ENCODE peak calls at places on chromosome 2, in seven cellular contexts. One of them, this sample, is unnamed.

GRCh38 chr2:168697668-168698121 is 104.7 kb upstream of the NOSTRIN start:
- DNase-seq in 8988T: no peak
- DNase-seq in stimulated activated CD4-positive, alpha-beta T cell treated with anti-CD3 and anti-CD28 coated beads, Interleukin-15, amount 100 ng/mL, for 24 hours: no peak
- DNase-seq in GM23338: no peak
- DNase-seq in AG20443: no peak
- DNase-seq in heart left ventricle: no peak
- DNase-seq in stimulated activated CD8-positive, alpha-beta memory T cell treated with anti-CD3 and anti-CD28 coated beads, Interleukin-15, amount 100 ng/mL, for 24 hours: no peak
- DNase-seq in this sample: no peak

GRCh38 chr2:205694256-205694655 is 12.0 kb downstream of the NRP2 start:
- DNase-seq in 8988T: no peak
- DNase-seq in stimulated activated CD4-positive, alpha-beta T cell treated with anti-CD3 and anti-CD28 coated beads, Interleukin-15, amount 100 ng/mL, for 24 hours: no peak
- DNase-seq in GM23338: no peak
- DNase-seq in AG20443: no peak
- DNase-seq in heart left ventricle: no peak
- DNase-seq in stimulated activated CD8-positive, alpha-beta memory T cell treated with anti-CD3 and anti-CD28 coated beads, Interleukin-15, amount 100 ng/mL, for 24 hours: no peak
- DNase-seq in this sample: no peak

GRCh38 chr2:219010873-219011272 is 17.7 kb upstream of the CRYBA2 start:
- DNase-seq in 8988T: no peak
- DNase-seq in stimulated activated CD4-positive, alpha-beta T cell treated with anti-CD3 and anti-CD28 coated beads, Interleukin-15, amount 100 ng/mL, for 24 hours: no peak
- DNase-seq in GM23338: no peak
- DNase-seq in AG20443: no peak
- DNase-seq in heart left ventricle: no peak
- DNase-seq in stimulated activated CD8-positive, alpha-beta memory T cell treated with anti-CD3 and anti-CD28 coated beads, Interleukin-15, amount 100 ng/mL, for 24 hours: no peak
- DNase-seq in this sample: no peak

GRCh38 chr2:194054262-194054767 is 1602.7 kb upstream of the SLC39A10 start:
- DNase-seq in 8988T: no peak
- DNase-seq in stimulated activated CD4-positive, alpha-beta T cell treated with anti-CD3 and anti-CD28 coated beads, Interleukin-15, amount 100 ng/mL, for 24 hours: no peak
- DNase-seq in GM23338: no peak
- DNase-seq in AG20443: no peak
- DNase-seq in heart left ventricle: no peak
- DNase-seq in stimulated activated CD8-positive, alpha-beta memory T cell treated with anti-CD3 and anti-CD28 coated beads, Interleukin-15, amount 100 ng/mL, for 24 hours: no peak
- DNase-seq in this sample: no peak

GRCh38 chr2:180077295-180077906 is 70.3 kb upstream of the CWC22 start:
- DNase-seq in 8988T: no peak
- DNase-seq in stimulated activated CD4-positive, alpha-beta T cell treated with anti-CD3 and anti-CD28 coated beads, Interleukin-15, amount 100 ng/mL, for 24 hours: no peak
- DNase-seq in GM23338: peak
- DNase-seq in AG20443: peak
- DNase-seq in heart left ventricle: no peak
- DNase-seq in stimulated activated CD8-positive, alpha-beta memory T cell treated with anti-CD3 and anti-CD28 coated beads, Interleukin-15, amount 100 ng/mL, for 24 hours: no peak
- DNase-seq in this sample: no peak

GRCh38 chr2:195333869-195334268 is 323.2 kb upstream of the SLC39A10 start:
- DNase-seq in 8988T: no peak
- DNase-seq in stimulated activated CD4-positive, alpha-beta T cell treated with anti-CD3 and anti-CD28 coated beads, Interleukin-15, amount 100 ng/mL, for 24 hours: no peak
- DNase-seq in GM23338: no peak
- DNase-seq in AG20443: no peak
- DNase-seq in heart left ventricle: no peak
- DNase-seq in stimulated activated CD8-positive, alpha-beta memory T cell treated with anti-CD3 and anti-CD28 coated beads, Interleukin-15, amount 100 ng/mL, for 24 hours: no peak
- DNase-seq in this sample: no peak

GRCh38 chr2:128639693-128640092 is 321.0 kb upstream of the HS6ST1 start:
- DNase-seq in 8988T: no peak
- DNase-seq in stimulated activated CD4-positive, alpha-beta T cell treated with anti-CD3 and anti-CD28 coated beads, Interleukin-15, amount 100 ng/mL, for 24 hours: no peak
- DNase-seq in GM23338: no peak
- DNase-seq in AG20443: no peak
- DNase-seq in heart left ventricle: peak
- DNase-seq in stimulated activated CD8-positive, alpha-beta memory T cell treated with anti-CD3 and anti-CD28 coated beads, Interleukin-15, amount 100 ng/mL, for 24 hours: no peak
- DNase-seq in this sample: no peak

GRCh38 chr2:236663267-236663666 is 93.6 kb downstream of the ACKR3 start:
- DNase-seq in 8988T: no peak
- DNase-seq in stimulated activated CD4-positive, alpha-beta T cell treated with anti-CD3 and anti-CD28 coated beads, Interleukin-15, amount 100 ng/mL, for 24 hours: no peak
- DNase-seq in GM23338: no peak
- DNase-seq in AG20443: peak
- DNase-seq in heart left ventricle: peak
- DNase-seq in stimulated activated CD8-positive, alpha-beta memory T cell treated with anti-CD3 and anti-CD28 coated beads, Interleukin-15, amount 100 ng/mL, for 24 hours: no peak
- DNase-seq in this sample: peak

GRCh38 chr2:104872866-104873688 is 19.2 kb downstream of the POU3F3 start:
- DNase-seq in 8988T: peak
- DNase-seq in stimulated activated CD4-positive, alpha-beta T cell treated with anti-CD3 and anti-CD28 coated beads, Interleukin-15, amount 100 ng/mL, for 24 hours: peak
- DNase-seq in GM23338: peak
- DNase-seq in AG20443: peak
- DNase-seq in heart left ventricle: no peak
- DNase-seq in stimulated activated CD8-positive, alpha-beta memory T cell treated with anti-CD3 and anti-CD28 coated beads, Interleukin-15, amount 100 ng/mL, for 24 hours: no peak
- DNase-seq in this sample: peak

GRCh38 chr2:231057590-231057989 is 923 bp downstream of the PSMD1 start:
- DNase-seq in 8988T: no peak
- DNase-seq in stimulated activated CD4-positive, alpha-beta T cell treated with anti-CD3 and anti-CD28 coated beads, Interleukin-15, amount 100 ng/mL, for 24 hours: no peak
- DNase-seq in GM23338: no peak
- DNase-seq in AG20443: no peak
- DNase-seq in heart left ventricle: no peak
- DNase-seq in stimulated activated CD8-positive, alpha-beta memory T cell treated with anti-CD3 and anti-CD28 coated beads, Interleukin-15, amount 100 ng/mL, for 24 hours: no peak
- DNase-seq in this sample: no peak

GRCh38 chr2:170713280-170714155 is 1.6 kb upstream of the SP5 start:
- DNase-seq in 8988T: no peak
- DNase-seq in stimulated activated CD4-positive, alpha-beta T cell treated with anti-CD3 and anti-CD28 coated beads, Interleukin-15, amount 100 ng/mL, for 24 hours: peak
- DNase-seq in GM23338: peak
- DNase-seq in AG20443: no peak
- DNase-seq in heart left ventricle: no peak
- DNase-seq in stimulated activated CD8-positive, alpha-beta memory T cell treated with anti-CD3 and anti-CD28 coated beads, Interleukin-15, amount 100 ng/mL, for 24 hours: no peak
- DNase-seq in this sample: no peak

GRCh38 chr2:158816797-158817196 is 21.7 kb downstream of the DAPL1 start:
- DNase-seq in 8988T: no peak
- DNase-seq in stimulated activated CD4-positive, alpha-beta T cell treated with anti-CD3 and anti-CD28 coated beads, Interleukin-15, amount 100 ng/mL, for 24 hours: no peak
- DNase-seq in GM23338: no peak
- DNase-seq in AG20443: no peak
- DNase-seq in heart left ventricle: no peak
- DNase-seq in stimulated activated CD8-positive, alpha-beta memory T cell treated with anti-CD3 and anti-CD28 coated beads, Interleukin-15, amount 100 ng/mL, for 24 hours: no peak
- DNase-seq in this sample: no peak

GRCh38 chr2:16718551-16719404 is 53.1 kb upstream of the CYRIA start:
- DNase-seq in 8988T: no peak
- DNase-seq in stimulated activated CD4-positive, alpha-beta T cell treated with anti-CD3 and anti-CD28 coated beads, Interleukin-15, amount 100 ng/mL, for 24 hours: no peak
- DNase-seq in GM23338: no peak
- DNase-seq in AG20443: no peak
- DNase-seq in heart left ventricle: no peak
- DNase-seq in stimulated activated CD8-positive, alpha-beta memory T cell treated with anti-CD3 and anti-CD28 coated beads, Interleukin-15, amount 100 ng/mL, for 24 hours: no peak
- DNase-seq in this sample: no peak

GRCh38 chr2:207283356-207283755 is 117.6 kb upstream of the KLF7 start:
- DNase-seq in 8988T: no peak
- DNase-seq in stimulated activated CD4-positive, alpha-beta T cell treated with anti-CD3 and anti-CD28 coated beads, Interleukin-15, amount 100 ng/mL, for 24 hours: peak
- DNase-seq in GM23338: no peak
- DNase-seq in AG20443: no peak
- DNase-seq in heart left ventricle: peak
- DNase-seq in stimulated activated CD8-positive, alpha-beta memory T cell treated with anti-CD3 and anti-CD28 coated beads, Interleukin-15, amount 100 ng/mL, for 24 hours: no peak
- DNase-seq in this sample: no peak

GRCh38 chr2:218075975-218076811 is 7.1 kb downstream of the RUFY4 start:
- DNase-seq in 8988T: no peak
- DNase-seq in stimulated activated CD4-positive, alpha-beta T cell treated with anti-CD3 and anti-CD28 coated beads, Interleukin-15, amount 100 ng/mL, for 24 hours: no peak
- DNase-seq in GM23338: peak
- DNase-seq in AG20443: no peak
- DNase-seq in heart left ventricle: no peak
- DNase-seq in stimulated activated CD8-positive, alpha-beta memory T cell treated with anti-CD3 and anti-CD28 coated beads, Interleukin-15, amount 100 ng/mL, for 24 hours: no peak
- DNase-seq in this sample: no peak

GRCh38 chr2:230019742-230020141 is 49.0 kb downstream of the SLC16A14 start:
- DNase-seq in 8988T: no peak
- DNase-seq in stimulated activated CD4-positive, alpha-beta T cell treated with anti-CD3 and anti-CD28 coated beads, Interleukin-15, amount 100 ng/mL, for 24 hours: no peak
- DNase-seq in GM23338: no peak
- DNase-seq in AG20443: no peak
- DNase-seq in heart left ventricle: no peak
- DNase-seq in stimulated activated CD8-positive, alpha-beta memory T cell treated with anti-CD3 and anti-CD28 coated beads, Interleukin-15, amount 100 ng/mL, for 24 hours: no peak
- DNase-seq in this sample: no peak

GRCh38 chr2:106139575-106139935 is 54.5 kb downstream of the UXS1 start:
- DNase-seq in 8988T: no peak
- DNase-seq in stimulated activated CD4-positive, alpha-beta T cell treated with anti-CD3 and anti-CD28 coated beads, Interleukin-15, amount 100 ng/mL, for 24 hours: no peak
- DNase-seq in GM23338: no peak
- DNase-seq in AG20443: no peak
- DNase-seq in heart left ventricle: no peak
- DNase-seq in stimulated activated CD8-positive, alpha-beta memory T cell treated with anti-CD3 and anti-CD28 coated beads, Interleukin-15, amount 100 ng/mL, for 24 hours: no peak
- DNase-seq in this sample: no peak

GRCh38 chr2:119028327-119029174 is 86.6 kb downstream of the MARCO start:
- DNase-seq in 8988T: peak
- DNase-seq in stimulated activated CD4-positive, alpha-beta T cell treated with anti-CD3 and anti-CD28 coated beads, Interleukin-15, amount 100 ng/mL, for 24 hours: peak
- DNase-seq in GM23338: peak
- DNase-seq in AG20443: peak
- DNase-seq in heart left ventricle: no peak
- DNase-seq in stimulated activated CD8-positive, alpha-beta memory T cell treated with anti-CD3 and anti-CD28 coated beads, Interleukin-15, amount 100 ng/mL, for 24 hours: no peak
- DNase-seq in this sample: no peak

GRCh38 chr2:211055438-211055837 is 499.0 kb downstream of the CPS1 start:
- DNase-seq in 8988T: no peak
- DNase-seq in stimulated activated CD4-positive, alpha-beta T cell treated with anti-CD3 and anti-CD28 coated beads, Interleukin-15, amount 100 ng/mL, for 24 hours: no peak
- DNase-seq in GM23338: peak
- DNase-seq in AG20443: no peak
- DNase-seq in heart left ventricle: no peak
- DNase-seq in stimulated activated CD8-positive, alpha-beta memory T cell treated with anti-CD3 and anti-CD28 coated beads, Interleukin-15, amount 100 ng/mL, for 24 hours: no peak
- DNase-seq in this sample: no peak

GRCh38 chr2:241539616-241540374 is 18.8 kb upstream of the BOK start:
- DNase-seq in 8988T: no peak
- DNase-seq in stimulated activated CD4-positive, alpha-beta T cell treated with anti-CD3 and anti-CD28 coated beads, Interleukin-15, amount 100 ng/mL, for 24 hours: no peak
- DNase-seq in GM23338: no peak
- DNase-seq in AG20443: peak
- DNase-seq in heart left ventricle: no peak
- DNase-seq in stimulated activated CD8-positive, alpha-beta memory T cell treated with anti-CD3 and anti-CD28 coated beads, Interleukin-15, amount 100 ng/mL, for 24 hours: no peak
- DNase-seq in this sample: no peak

GRCh38 chr2:240013343-240013742 is 11.8 kb downstream of the NDUFA10 start:
- DNase-seq in 8988T: no peak
- DNase-seq in stimulated activated CD4-positive, alpha-beta T cell treated with anti-CD3 and anti-CD28 coated beads, Interleukin-15, amount 100 ng/mL, for 24 hours: no peak
- DNase-seq in GM23338: no peak
- DNase-seq in AG20443: no peak
- DNase-seq in heart left ventricle: no peak
- DNase-seq in stimulated activated CD8-positive, alpha-beta memory T cell treated with anti-CD3 and anti-CD28 coated beads, Interleukin-15, amount 100 ng/mL, for 24 hours: no peak
- DNase-seq in this sample: no peak

GRCh38 chr2:10658041-10658913 is 31.5 kb downstream of the NOL10 start:
- DNase-seq in 8988T: no peak
- DNase-seq in stimulated activated CD4-positive, alpha-beta T cell treated with anti-CD3 and anti-CD28 coated beads, Interleukin-15, amount 100 ng/mL, for 24 hours: no peak
- DNase-seq in GM23338: no peak
- DNase-seq in AG20443: peak
- DNase-seq in heart left ventricle: no peak
- DNase-seq in stimulated activated CD8-positive, alpha-beta memory T cell treated with anti-CD3 and anti-CD28 coated beads, Interleukin-15, amount 100 ng/mL, for 24 hours: no peak
- DNase-seq in this sample: peak

GRCh38 chr2:53475320-53475719 is 292.3 kb upstream of the CHAC2 start:
- DNase-seq in 8988T: no peak
- DNase-seq in stimulated activated CD4-positive, alpha-beta T cell treated with anti-CD3 and anti-CD28 coated beads, Interleukin-15, amount 100 ng/mL, for 24 hours: no peak
- DNase-seq in GM23338: no peak
- DNase-seq in AG20443: no peak
- DNase-seq in heart left ventricle: no peak
- DNase-seq in stimulated activated CD8-positive, alpha-beta memory T cell treated with anti-CD3 and anti-CD28 coated beads, Interleukin-15, amount 100 ng/mL, for 24 hours: no peak
- DNase-seq in this sample: peak

GRCh38 chr2:219073413-219074129 is 12.8 kb upstream of the IHH start:
- DNase-seq in 8988T: no peak
- DNase-seq in stimulated activated CD4-positive, alpha-beta T cell treated with anti-CD3 and anti-CD28 coated beads, Interleukin-15, amount 100 ng/mL, for 24 hours: peak
- DNase-seq in GM23338: peak
- DNase-seq in AG20443: peak
- DNase-seq in heart left ventricle: no peak
- DNase-seq in stimulated activated CD8-positive, alpha-beta memory T cell treated with anti-CD3 and anti-CD28 coated beads, Interleukin-15, amount 100 ng/mL, for 24 hours: no peak
- DNase-seq in this sample: peak

GRCh38 chr2:233469261-233470006 is 97.1 kb downstream of the USP40 start:
- DNase-seq in 8988T: no peak
- DNase-seq in stimulated activated CD4-positive, alpha-beta T cell treated with anti-CD3 and anti-CD28 coated beads, Interleukin-15, amount 100 ng/mL, for 24 hours: no peak
- DNase-seq in GM23338: no peak
- DNase-seq in AG20443: no peak
- DNase-seq in heart left ventricle: peak
- DNase-seq in stimulated activated CD8-positive, alpha-beta memory T cell treated with anti-CD3 and anti-CD28 coated beads, Interleukin-15, amount 100 ng/mL, for 24 hours: no peak
- DNase-seq in this sample: no peak

GRCh38 chr2:62074233-62074632 is 121.7 kb upstream of the B3GNT2 start:
- DNase-seq in 8988T: no peak
- DNase-seq in stimulated activated CD4-positive, alpha-beta T cell treated with anti-CD3 and anti-CD28 coated beads, Interleukin-15, amount 100 ng/mL, for 24 hours: no peak
- DNase-seq in GM23338: peak
- DNase-seq in AG20443: no peak
- DNase-seq in heart left ventricle: no peak
- DNase-seq in stimulated activated CD8-positive, alpha-beta memory T cell treated with anti-CD3 and anti-CD28 coated beads, Interleukin-15, amount 100 ng/mL, for 24 hours: no peak
- DNase-seq in this sample: no peak

GRCh38 chr2:106649306-106649705 is 162.1 kb downstream of the CD8B2 start:
- DNase-seq in 8988T: no peak
- DNase-seq in stimulated activated CD4-positive, alpha-beta T cell treated with anti-CD3 and anti-CD28 coated beads, Interleukin-15, amount 100 ng/mL, for 24 hours: no peak
- DNase-seq in GM23338: no peak
- DNase-seq in AG20443: no peak
- DNase-seq in heart left ventricle: no peak
- DNase-seq in stimulated activated CD8-positive, alpha-beta memory T cell treated with anti-CD3 and anti-CD28 coated beads, Interleukin-15, amount 100 ng/mL, for 24 hours: no peak
- DNase-seq in this sample: no peak

GRCh38 chr2:42359894-42360483 is 1.0 kb downstream of the COX7A2L start:
- DNase-seq in 8988T: no peak
- DNase-seq in stimulated activated CD4-positive, alpha-beta T cell treated with anti-CD3 and anti-CD28 coated beads, Interleukin-15, amount 100 ng/mL, for 24 hours: no peak
- DNase-seq in GM23338: no peak
- DNase-seq in AG20443: peak
- DNase-seq in heart left ventricle: no peak
- DNase-seq in stimulated activated CD8-positive, alpha-beta memory T cell treated with anti-CD3 and anti-CD28 coated beads, Interleukin-15, amount 100 ng/mL, for 24 hours: no peak
- DNase-seq in this sample: peak

GRCh38 chr2:206112108-206112507 is 26.1 kb upstream of the INO80D start:
- DNase-seq in 8988T: no peak
- DNase-seq in stimulated activated CD4-positive, alpha-beta T cell treated with anti-CD3 and anti-CD28 coated beads, Interleukin-15, amount 100 ng/mL, for 24 hours: no peak
- DNase-seq in GM23338: no peak
- DNase-seq in AG20443: no peak
- DNase-seq in heart left ventricle: no peak
- DNase-seq in stimulated activated CD8-positive, alpha-beta memory T cell treated with anti-CD3 and anti-CD28 coated beads, Interleukin-15, amount 100 ng/mL, for 24 hours: no peak
- DNase-seq in this sample: no peak